ENCODE peak calls at places on chromosomes 5 and 9, in four cellular contexts. B is K562, T is HCT116, U is Panc1. I is an unnamed sample.

GRCh38 chr5:96931605-96932004 is 4.3 kb upstream of the LNPEP start:
- DNase-seq in U (no peak), T (no peak), B (no peak), I (no peak)

GRCh38 chr9:82882133-82882532 is 180.8 kb downstream of the RASEF start:
- DNase-seq in B (no peak), T (no peak), U (no peak), I (no peak)

GRCh38 chr5:122565331-122565730 is 209.5 kb upstream of the SNX2 start:
- DNase-seq in U (no peak), B (no peak), T (no peak), I (no peak)

GRCh38 chr9:121305269-121305994 is 37.5 kb downstream of the GSN start:
- DNase-seq in T (no peak), U (no peak), B (no peak), I (no peak)

GRCh38 chr5:66989286-66989685 is 207.3 kb downstream of the CD180 start:
- DNase-seq in T (no peak), U (no peak), B (no peak), I (peak)

GRCh38 chr5:3905521-3905920 is 309.9 kb downstream of the IRX1 start:
- DNase-seq in B (no peak), U (no peak), T (no peak), I (no peak)

GRCh38 chr5:14675865-14676300 is 11.4 kb downstream of the OTULIN start:
- DNase-seq in U (no peak), T (no peak), B (no peak), I (no peak)

GRCh38 chr9:77582572-77583365 is 65.4 kb downstream of the GNA14 start:
- DNase-seq in T (no peak), B (no peak), U (no peak), I (no peak)

GRCh38 chr9:111833941-111834340 is 39.2 kb upstream of the SHOC1 start:
- DNase-seq in B (no peak), U (no peak), T (no peak), I (no peak)

GRCh38 chr9:87713278-87713989 is 12.5 kb upstream of the CTSL start:
- DNase-seq in T (peak), B (peak), U (peak), I (peak)

GRCh38 chr9:3698531-3698930 is 172.7 kb upstream of the RFX3 start:
- DNase-seq in T (no peak), B (no peak), U (no peak), I (no peak)

GRCh38 chr9:68802525-68803015 is 97.5 kb downstream of the PIP5K1B start:
- DNase-seq in B (no peak), U (no peak), T (no peak), I (no peak)

GRCh38 chr5:134446938-134447337 is 35.3 kb upstream of the CDKN2AIPNL start:
- DNase-seq in B (no peak), U (no peak), T (no peak), I (no peak)

DNA sequence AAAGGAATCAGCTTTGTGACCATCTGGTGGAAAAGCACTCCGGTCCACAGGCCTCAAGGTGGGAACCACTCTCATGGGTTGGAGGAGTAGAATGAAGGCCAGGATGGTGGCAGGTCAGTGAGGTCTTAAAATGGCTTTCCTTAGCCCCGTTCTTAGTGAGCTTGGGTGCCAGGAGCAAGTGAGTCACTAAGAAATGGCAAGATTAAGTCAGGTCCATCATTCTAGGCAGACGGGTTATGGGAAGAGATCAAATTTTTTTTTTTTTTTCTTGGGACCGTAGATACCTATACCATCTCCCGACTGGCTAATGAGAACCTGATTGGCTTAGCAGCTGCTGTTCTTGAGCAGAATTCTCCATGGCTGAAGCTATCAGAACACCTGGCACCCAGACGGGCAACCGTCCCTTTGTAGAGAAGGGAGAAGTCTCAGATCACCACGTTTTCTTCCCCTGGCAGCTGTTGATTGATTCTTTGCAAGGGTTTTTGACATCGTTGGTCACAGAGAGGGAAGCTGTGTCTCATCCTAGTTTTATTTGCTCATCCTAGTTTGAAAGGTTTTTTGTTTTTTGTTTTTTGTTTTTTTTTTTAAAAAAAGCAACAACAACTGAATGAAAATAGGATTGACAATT is 78.5 kb downstream of the AOPEP start:
- DNase-seq in U (no peak), T (no peak), B (no peak), I (no peak)
- TF ChIP-seq TCF7L2 in U (no peak), T (no peak), B (no peak), I (no peak)

GRCh38 chr9:88990721-88991065 is 575 bp upstream of the S1PR3 start:
- DNase-seq in U (no peak), T (no peak), B (no peak), I (no peak)
- TF ChIP-seq TCF7L2 in U (no peak), T (no peak), B (no peak), I (no peak)

GRCh38 chr9:129359162-129359811 is 181.2 kb upstream of the IER5L start:
- DNase-seq in U (no peak), T (no peak), B (no peak), I (no peak)

GRCh38 chr9:129356871-129357772 is 179.1 kb upstream of the IER5L start:
- DNase-seq in B (no peak), U (no peak), T (no peak), I (no peak)

GRCh38 chr9:129358621-129359154 is 180.6 kb upstream of the IER5L start:
- DNase-seq in T (no peak), B (no peak), U (no peak), I (no peak)

GRCh38 chr9:129355641-129356040 is 177.6 kb upstream of the IER5L start:
- DNase-seq in T (no peak), B (no peak), U (no peak), I (no peak)

GRCh38 chr9:129357773-129358250 is 179.8 kb upstream of the IER5L start:
- DNase-seq in T (no peak), U (no peak), B (no peak), I (no peak)
- TF ChIP-seq TCF7L2 in T (no peak), U (no peak), B (no peak), I (no peak)

GRCh38 chr9:93169444-93169843 is 14.5 kb upstream of the WNK2 start:
- DNase-seq in T (no peak), U (no peak), B (no peak), I (no peak)
- TF ChIP-seq TCF7L2 in T (no peak), U (no peak), B (no peak), I (no peak)

DNA sequence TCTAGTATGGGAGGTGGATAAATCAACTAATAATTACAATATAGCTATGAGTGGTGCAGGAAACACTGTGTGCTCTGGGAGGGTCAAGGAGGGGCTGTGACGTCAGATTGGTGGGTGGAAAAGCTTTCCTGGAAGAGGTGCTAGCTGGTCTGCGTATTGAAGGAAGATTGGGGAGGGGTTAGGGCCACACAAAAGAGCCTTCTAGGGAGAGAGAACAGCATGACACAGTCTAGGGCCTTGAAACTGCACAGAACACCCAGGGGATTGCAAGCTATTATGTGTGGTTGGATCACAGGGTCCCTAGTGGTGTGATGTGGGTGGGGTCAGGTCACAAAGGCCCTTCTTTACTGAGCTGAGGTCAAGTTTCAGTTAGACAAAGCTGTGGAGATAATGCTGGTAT is 197.3 kb upstream of the IL12B start:
- DNase-seq in T (no peak), B (no peak), U (no peak), I (no peak)
- TF ChIP-seq TCF7L2 in T (no peak), B (no peak), U (no peak), I (no peak)

GRCh38 chr5:136007271-136007670 is 21.5 kb upstream of the TGFBI start:
- DNase-seq in B (no peak), U (no peak), T (no peak), I (peak)

GRCh38 chr5:136006767-136007251 is 22.0 kb upstream of the TGFBI start:
- DNase-seq in U (no peak), T (peak), B (no peak), I (no peak)

GRCh38 chr5:136006164-136006563 is 22.6 kb upstream of the TGFBI start:
- DNase-seq in U (no peak), B (no peak), T (no peak), I (no peak)

GRCh38 chr5:136005371-136005770 is 23.4 kb upstream of the TGFBI start:
- DNase-seq in U (no peak), T (no peak), B (no peak), I (no peak)

DNA sequence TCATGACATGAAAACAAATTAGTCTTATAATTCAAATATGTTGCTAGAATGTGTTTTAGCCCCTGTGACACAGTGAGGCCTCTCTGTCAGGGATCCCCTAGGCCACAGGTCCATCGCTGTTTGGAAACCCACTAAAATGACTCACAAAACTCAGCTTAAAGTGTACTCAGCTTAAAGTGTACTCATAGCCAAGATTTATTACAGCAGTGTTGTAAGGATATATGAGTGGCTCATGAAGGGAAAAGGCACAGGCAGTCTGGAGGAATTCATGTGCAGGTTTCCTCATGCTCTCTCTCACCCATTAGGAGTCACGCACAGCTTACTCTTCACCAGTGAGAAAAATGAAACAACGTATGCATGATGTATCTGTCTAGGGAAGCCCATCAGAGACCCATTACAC is 24.4 kb upstream of the TGFBI start:
- DNase-seq in T (no peak), B (no peak), U (no peak), I (no peak)
- TF ChIP-seq TCF7L2 in T (no peak), B (no peak), U (no peak), I (no peak)

DNA sequence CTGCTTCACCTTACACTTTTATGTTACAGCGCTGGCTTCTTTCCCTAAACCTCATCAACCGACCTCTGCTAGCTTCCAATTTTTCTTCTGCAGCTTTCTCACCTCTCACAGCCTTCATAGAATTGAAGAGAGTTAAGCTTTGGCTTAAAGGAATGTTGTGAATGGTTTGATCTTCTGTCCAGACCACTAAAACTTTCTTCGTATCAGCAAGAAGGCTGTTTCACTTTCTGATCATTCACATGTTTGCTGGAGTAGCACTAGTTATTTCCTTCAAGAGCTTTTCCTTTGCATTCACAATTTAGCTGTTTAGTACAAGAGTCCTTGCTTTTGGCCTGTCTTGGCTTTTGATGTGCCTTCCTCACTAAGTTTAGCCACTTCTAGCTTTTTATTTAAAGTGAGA is 49.5 kb downstream of the NR3C1 start:
- DNase-seq in T (no peak), U (no peak), B (no peak), I (no peak)
- TF ChIP-seq TCF7L2 in T (no peak), U (no peak), B (no peak), I (no peak)

GRCh38 chr9:116209406-116210116 is 56.0 kb downstream of the PAPPA start:
- DNase-seq in U (no peak), B (no peak), T (no peak), I (no peak)

GRCh38 chr9:116207371-116208111 is 54.0 kb downstream of the PAPPA start:
- DNase-seq in B (no peak), T (no peak), U (no peak), I (no peak)

GRCh38 chr9:116204252-116204882 is 50.8 kb downstream of the PAPPA start:
- DNase-seq in U (no peak), B (no peak), T (no peak), I (peak)

GRCh38 chr9:116212986-116213672 is 59.5 kb downstream of the PAPPA start:
- DNase-seq in T (no peak), U (no peak), B (no peak), I (no peak)

DNA sequence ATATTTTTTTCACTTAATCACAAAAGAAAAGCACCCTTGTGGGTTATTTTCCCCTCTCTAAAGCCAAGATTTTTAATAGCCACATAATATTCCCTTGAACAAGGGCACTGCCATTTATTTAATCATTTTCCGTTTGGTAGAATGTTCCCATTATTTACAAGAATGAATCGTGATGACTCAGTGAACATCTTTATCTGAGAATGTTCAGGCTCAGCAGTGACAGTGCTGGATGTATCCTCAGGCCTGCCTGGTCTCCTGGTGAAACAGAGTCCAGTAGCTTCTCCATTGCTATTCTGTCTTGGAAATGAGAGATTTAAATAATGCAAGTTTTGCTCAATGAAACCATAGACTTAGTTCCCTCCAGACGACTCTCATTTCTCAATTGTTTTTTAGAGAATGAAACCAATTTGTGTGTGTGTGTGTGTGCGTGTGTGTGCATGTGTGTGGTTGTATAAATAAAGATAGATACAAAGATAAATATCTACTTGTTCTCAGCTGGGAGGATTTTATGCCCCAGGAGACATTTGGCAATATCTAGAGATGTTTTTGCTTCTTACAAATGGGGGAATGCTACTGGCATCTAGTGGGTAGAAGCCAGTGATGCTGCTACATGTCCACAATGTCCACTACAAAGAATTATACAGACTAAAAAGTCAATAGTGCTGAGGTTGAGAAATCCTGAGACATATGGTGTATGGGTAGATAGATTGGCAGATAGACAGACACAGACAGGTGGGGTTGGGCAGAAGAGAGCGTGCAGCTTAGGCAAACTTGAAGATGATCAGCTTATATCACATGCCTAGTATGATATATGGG is 55.0 kb downstream of the PAPPA start:
- DNase-seq in B (no peak), T (no peak), U (no peak), I (no peak)
- TF ChIP-seq TCF7L2 in B (no peak), T (no peak), U (no peak), I (no peak)

GRCh38 chr5:168126606-168127005 is 164.8 kb upstream of the WWC1 start:
- DNase-seq in B (no peak), U (no peak), T (no peak), I (no peak)

GRCh38 chr5:168128154-168128553 is 163.3 kb upstream of the WWC1 start:
- DNase-seq in B (no peak), U (no peak), T (no peak), I (no peak)

GRCh38 chr5:168128556-168128955 is 162.9 kb upstream of the WWC1 start:
- DNase-seq in B (no peak), T (no peak), U (no peak), I (no peak)

GRCh38 chr5:168123853-168124528 is 167.5 kb upstream of the WWC1 start:
- DNase-seq in B (no peak), U (no peak), T (no peak), I (no peak)

GRCh38 chr5:168125445-168126199 is 165.8 kb upstream of the WWC1 start:
- DNase-seq in B (no peak), U (no peak), T (no peak), I (no peak)
- TF ChIP-seq TCF7L2 in B (no peak), U (no peak), T (no peak), I (no peak)

I was measured in HepG2.